ENCODE peak calls at places on chromosomes 6 and 20, in five cellular contexts. W is GF-D8, S is HS-5, F is AG04450, J is upper lobe of right lung. B is an unnamed sample.

GRCh38 chr20:38658879-38659612 is 57.4 kb downstream of the ARHGAP40 start:
- DNase-seq in W (no peak), S (no peak), F (no peak), J (no peak), B (no peak)

GRCh38 chr20:61482425-61482887 is 230.4 kb downstream of the CDH4 start:
- DNase-seq in W (no peak), S (no peak), F (no peak), J (no peak), B (no peak)

GRCh38 chr6:129251669-129252376 is 368.9 kb downstream of the LAMA2 start:
- DNase-seq in W (peak; percentile 3), S (peak; percentile 33), F (peak; percentile 32), J (no peak), B (no peak)

GRCh38 chr6:68054776-68055175 is 580.3 kb upstream of the ADGRB3 start:
- DNase-seq in W (no peak), S (peak; percentile 67), F (no peak), J (no peak), B (no peak)

GRCh38 chr6:141513830-141514229 is 618.9 kb upstream of the GJE1 start:
- DNase-seq in W (no peak), S (no peak), F (no peak), J (no peak), B (no peak)

GRCh38 chr6:151060096-151060741 is 179.5 kb upstream of the AKAP12 start:
- DNase-seq in W (no peak), S (peak; percentile 89), F (peak; percentile 71), J (no peak), B (peak; percentile 72)

GRCh38 chr6:42007286-42007685 is 43.0 kb upstream of the TAF8 start:
- DNase-seq in W (no peak), S (no peak), F (no peak), J (no peak), B (no peak)

GRCh38 chr6:136429681-136430080 is 120.5 kb downstream of the MAP7 start:
- DNase-seq in W (no peak), S (no peak), F (no peak), J (no peak), B (no peak)

GRCh38 chr20:62927128-62927705 is 912 bp upstream of the DIDO1 start:
- DNase-seq in W (no peak), S (no peak), F (no peak), J (no peak), B (no peak)

GRCh38 chr20:46814366-46815232 is 80.0 kb upstream of the EYA2 start:
- DNase-seq in W (no peak), S (peak; percentile 40), F (peak; percentile 39), J (no peak), B (no peak)

GRCh38 chr6:52881996-52882841 is 27.3 kb downstream of the GSTA3 start:
- DNase-seq in W (peak; percentile 19), S (peak; percentile 30), F (peak; percentile 39), J (peak; percentile 79), B (no peak)

GRCh38 chr6:129015721-129016120 is 132.8 kb downstream of the LAMA2 start:
- DNase-seq in W (no peak), S (no peak), F (no peak), J (no peak), B (no peak)

GRCh38 chr6:33306356-33306755 is 7.5 kb downstream of the TAPBP start:
- DNase-seq in W (no peak), S (no peak), F (no peak), J (no peak), B (no peak)

GRCh38 chr6:81909981-81910910 is 157.8 kb upstream of the TENT5A start:
- DNase-seq in W (no peak), S (no peak), F (no peak), J (no peak), B (no peak)

GRCh38 chr20:939606-940005 is 23.5 kb upstream of the ANGPT4 start:
- DNase-seq in W (no peak), S (no peak), F (no peak), J (no peak), B (peak; percentile 60)

GRCh38 chr6:80607814-80608391 is 501.4 kb downstream of the BCKDHB start:
- DNase-seq in W (no peak), S (peak; percentile 75), F (peak; percentile 68), J (no peak), B (no peak)

GRCh38 chr20:49969234-49969633 is 13.5 kb upstream of the SNAI1 start:
- DNase-seq in W (no peak), S (no peak), F (no peak), J (no peak), B (no peak)

GRCh38 chr6:140960566-140960965 is 1172.2 kb upstream of the GJE1 start:
- DNase-seq in W (no peak), S (no peak), F (no peak), J (no peak), B (no peak)

GRCh38 chr6:108250240-108250866 is 10.5 kb downstream of the SNX3 start:
- DNase-seq in W (no peak), S (no peak), F (no peak), J (no peak), B (no peak)

GRCh38 chr6:446418-447366 is 55.1 kb downstream of the IRF4 start:
- DNase-seq in W (no peak), S (no peak), F (no peak), J (no peak), B (peak; percentile 55)

GRCh38 chr20:41738584-41739193 is 120.5 kb upstream of the CHD6 start:
- DNase-seq in W (no peak), S (no peak), F (no peak), J (no peak), B (no peak)

GRCh38 chr6:130525378-130525777 is 159.6 kb downstream of the TMEM200A start:
- DNase-seq in W (peak; percentile 42), S (no peak), F (no peak), J (no peak), B (no peak)

GRCh38 chr20:35680464-35681183 is 15.9 kb upstream of the CPNE1 start:
- DNase-seq in W (peak; percentile 14), S (no peak), F (no peak), J (no peak), B (no peak)

GRCh38 chr6:11370191-11371018 is 137.9 kb upstream of the NEDD9 start:
- DNase-seq in W (no peak), S (no peak), F (no peak), J (no peak), B (no peak)

GRCh38 chr6:90131091-90131490 is 165.6 kb downstream of the BACH2 start:
- DNase-seq in W (no peak), S (no peak), F (no peak), J (no peak), B (no peak)

B was measured in mesenteric fat pad.